ENCODE peak calls at places on chromosome 15, in ten cellular contexts. Q is uterus; R is tibial nerve; A is RWPE2; K is heart right ventricle; N is hepatocyte; C is cardiac muscle cell; J is CD8-positive, alpha-beta T cell; V is OCI-LY7; Z is SK-N-SH. M is an unnamed sample.

GRCh38 chr15:77550275-77551251 is 82.1 kb downstream of the LINGO1 start:
- DNase-seq in Q (no peak), R (no peak), A (no peak), K (no peak), N (peak; percentile 59), C (no peak), J (no peak), V (no peak), Z (no peak), M (no peak)

GRCh38 chr15:31338879-31339557 is 12.4 kb downstream of the KLF13 start:
- DNase-seq in Q (peak; percentile 75), R (peak; percentile 58), A (no peak), K (peak; percentile 88), N (peak; percentile 58), C (peak; percentile 86), J (no peak), V (no peak), Z (peak; percentile 64), M (peak; percentile 88)

GRCh38 chr15:90038639-90039095 is 37.5 kb downstream of the ZNF710 start:
- DNase-seq in Q (no peak), R (no peak), A (peak; percentile 19), K (no peak), N (no peak), C (no peak), J (no peak), V (no peak), Z (no peak), M (no peak)

GRCh38 chr15:70160267-70160666 is 62.5 kb upstream of the TLE3 start:
- DNase-seq in Q (no peak), R (no peak), A (no peak), K (no peak), N (peak; percentile 54), C (no peak), J (no peak), V (no peak), Z (no peak), M (no peak)

GRCh38 chr15:73564255-73564654 is 68.9 kb downstream of the NPTN start:
- DNase-seq in Q (no peak), R (no peak), A (no peak), K (no peak), N (peak; percentile 16), C (peak; percentile 58), J (no peak), V (no peak), Z (no peak), M (no peak)

GRCh38 chr15:63663906-63664305 is 66.7 kb downstream of the FBXL22 start:
- DNase-seq in Q (no peak), R (no peak), A (no peak), K (no peak), N (no peak), C (peak; percentile 24), J (no peak), V (no peak), Z (peak; percentile 39), M (no peak)

GRCh38 chr15:44719293-44719999 is 8.1 kb downstream of the B2M start:
- DNase-seq in Q (no peak), R (no peak), A (no peak), K (no peak), N (no peak), C (no peak), J (peak; percentile 72), V (peak; percentile 65), Z (no peak), M (no peak)

GRCh38 chr15:100710213-100710612 is 107.8 kb downstream of the ASB7 start:
- DNase-seq in Q (no peak), R (no peak), A (peak; percentile 72), K (no peak), N (no peak), C (no peak), J (no peak), V (no peak), Z (no peak), M (no peak)

GRCh38 chr15:83063555-83063954 is 3.5 kb downstream of the BTBD1 start:
- DNase-seq in Q (no peak), R (no peak), A (no peak), K (no peak), N (no peak), C (no peak), J (no peak), V (peak; percentile 41), Z (no peak), M (no peak)

GRCh38 chr15:77607111-77607893 is 25.4 kb downstream of the LINGO1 start:
- DNase-seq in Q (peak; percentile 54), R (no peak), A (no peak), K (no peak), N (peak; percentile 49), C (peak; percentile 64), J (no peak), V (no peak), Z (no peak), M (no peak)

GRCh38 chr15:74228723-74229081 is 7.4 kb upstream of the CCDC33 start:
- DNase-seq in Q (no peak), R (no peak), A (no peak), K (peak; percentile 15), N (peak; percentile 51), C (peak; percentile 67), J (no peak), V (no peak), Z (peak; percentile 87), M (no peak)

GRCh38 chr15:40948706-40949473 is 4.4 kb upstream of the CHAC1 start:
- DNase-seq in Q (no peak), R (no peak), A (no peak), K (no peak), N (no peak), C (no peak), J (no peak), V (no peak), Z (no peak), M (no peak)

GRCh38 chr15:76963596-76963995 is 31.3 kb upstream of the PSTPIP1 start:
- DNase-seq in Q (no peak), R (no peak), A (no peak), K (no peak), N (no peak), C (no peak), J (no peak), V (no peak), Z (no peak), M (no peak)

GRCh38 chr15:25652697-25653096 is 210.4 kb downstream of the ATP10A start:
- DNase-seq in Q (no peak), R (no peak), A (no peak), K (no peak), N (no peak), C (no peak), J (no peak), V (no peak), Z (no peak), M (no peak)

GRCh38 chr15:77312523-77312922 is 107.4 kb downstream of the PEAK1 start:
- DNase-seq in Q (no peak), R (no peak), A (no peak), K (no peak), N (peak; percentile 10), C (no peak), J (no peak), V (no peak), Z (no peak), M (no peak)

GRCh38 chr15:88894348-88894818 is 961 bp downstream of the HAPLN3 start:
- DNase-seq in Q (no peak), R (peak; percentile 51), A (peak; percentile 83), K (no peak), N (peak; percentile 85), C (peak; percentile 58), J (peak; percentile 94), V (peak; percentile 23), Z (peak; percentile 80), M (no peak)

GRCh38 chr15:65033659-65034269 is 4.3 kb upstream of the MTFMT start:
- DNase-seq in Q (no peak), R (no peak), A (no peak), K (no peak), N (peak; percentile 75), C (peak; percentile 60), J (no peak), V (peak; percentile 68), Z (peak; percentile 47), M (no peak)

GRCh38 chr15:44726568-44727461 is 9.5 kb upstream of the TRIM69 start:
- DNase-seq in Q (peak; percentile 61), R (peak; percentile 37), A (no peak), K (peak; percentile 69), N (peak; percentile 82), C (peak; percentile 95), J (peak; percentile 81), V (peak; percentile 95), Z (no peak), M (peak; percentile 78)

GRCh38 chr15:90902996-90903732 is at the start of gene MAN2A2:
- DNase-seq in Q (peak; percentile 44), R (no peak), A (peak; percentile 78), K (peak; percentile 58), N (peak; percentile 79), C (peak; percentile 44), J (peak; percentile 77), V (peak; percentile 55), Z (peak; percentile 82), M (peak; percentile 81)

GRCh38 chr15:39828374-39828931 is 45.8 kb upstream of the FSIP1 start:
- DNase-seq in Q (no peak), R (no peak), A (peak; percentile 74), K (no peak), N (peak; percentile 35), C (peak; percentile 56), J (no peak), V (no peak), Z (no peak), M (no peak)

GRCh38 chr15:67520976-67521769 is at the start of gene C15orf61:
- DNase-seq in Q (peak; percentile 79), R (peak; percentile 64), A (peak; percentile 95), K (peak; percentile 82), N (peak; percentile 94), C (peak; percentile 85), J (peak; percentile 91), V (peak; percentile 92), Z (peak; percentile 97), M (peak; percentile 90)
- TF ChIP-seq CTCF in Q (no peak), R (peak; percentile 31), A (peak; percentile 48), K (no peak), N (peak; percentile 28), C (no peak), J (no peak), V (no peak), Z (peak; percentile 13), M (no peak)

GRCh38 chr15:93063292-93063671 is 25.7 kb downstream of the RGMA start:
- DNase-seq in Q (no peak), R (no peak), A (no peak), K (no peak), N (no peak), C (no peak), J (no peak), V (no peak), Z (no peak), M (no peak)
- H3K4me1 ChIP-seq in Q (no peaks in the 10 kb centered on the region), R (peaks cover 7% of the 10 kb centered on the region), A (peaks cover 11% of the 10 kb centered on the region), K (peaks cover 20% of the 10 kb centered on the region), N (no peaks in the 10 kb centered on the region), C (peaks cover 23% of the 10 kb centered on the region), J (no peaks in the 10 kb centered on the region), V (no peaks in the 10 kb centered on the region), Z (no peaks in the 10 kb centered on the region), M (peaks cover 18% of the 10 kb centered on the region)

GRCh38 chr15:58182460-58183163 is 44.4 kb downstream of the AQP9 start:
- DNase-seq in Q (no peak), R (no peak), A (no peak), K (peak; percentile 14), N (peak; percentile 69), C (peak; percentile 73), J (no peak), V (peak; percentile 14), Z (peak; percentile 73), M (no peak)
- TF ChIP-seq CTCF in Q (peak; percentile 58), R (peak; percentile 49), A (peak; percentile 99), K (peak; percentile 78), N (peak; percentile 90), C (peak; percentile 94), J (peak; percentile 17), V (peak; percentile 73), Z (peak; percentile 75), M (peak; percentile 51)

GRCh38 chr15:66323312-66323928 is 30.1 kb downstream of the DIS3L start:
- DNase-seq in Q (no peak), R (no peak), A (no peak), K (no peak), N (no peak), C (no peak), J (no peak), V (no peak), Z (no peak), M (no peak)
- H3K4me1 ChIP-seq in Q (no peaks in the 10 kb centered on the region), R (no peaks in the 10 kb centered on the region), A (no peaks in the 10 kb centered on the region), K (no peaks in the 10 kb centered on the region), N (no peaks in the 10 kb centered on the region), C (peaks cover 17% of the 10 kb centered on the region), J (no peaks in the 10 kb centered on the region), V (no peaks in the 10 kb centered on the region), Z (no peaks in the 10 kb centered on the region), M (no peaks in the 10 kb centered on the region)